ENCODE peak calls at places on chromosome 18, in five cellular contexts. One of them, this sample, is unnamed.

GRCh38 chr18:37294951-37295350 is 270.6 kb downstream of the CELF4 start:
- DNase-seq in endothelial cell: peak; percentile 83
- DNase-seq in lung: no peak
- DNase-seq in T-helper 1 cell: no peak
- DNase-seq in H7: peak; percentile 91
- DNase-seq in this sample: peak; percentile 24

GRCh38 chr18:54440292-54440691 is 82.6 kb downstream of the C18orf54 start:
- DNase-seq in endothelial cell: no peak
- DNase-seq in lung: no peak
- DNase-seq in T-helper 1 cell: no peak
- DNase-seq in H7: no peak
- DNase-seq in this sample: no peak

GRCh38 chr18:77131652-77132368 is 773 bp downstream of the MBP start:
- DNase-seq in endothelial cell: peak; percentile 39
- DNase-seq in lung: peak; percentile 72
- DNase-seq in T-helper 1 cell: no peak
- DNase-seq in H7: peak; percentile 85
- DNase-seq in this sample: peak; percentile 45

GRCh38 chr18:31503011-31503410 is 5.0 kb downstream of the DSG2 start:
- DNase-seq in endothelial cell: no peak
- DNase-seq in lung: no peak
- DNase-seq in T-helper 1 cell: no peak
- DNase-seq in H7: no peak
- DNase-seq in this sample: no peak

GRCh38 chr18:37958499-37958898 is 392.9 kb upstream of the CELF4 start:
- DNase-seq in endothelial cell: no peak
- DNase-seq in lung: no peak
- DNase-seq in T-helper 1 cell: no peak
- DNase-seq in H7: no peak
- DNase-seq in this sample: no peak

GRCh38 chr18:38362286-38362792 is 796.7 kb upstream of the CELF4 start:
- DNase-seq in endothelial cell: no peak
- DNase-seq in lung: no peak
- DNase-seq in T-helper 1 cell: no peak
- DNase-seq in H7: peak; percentile 4
- DNase-seq in this sample: no peak

GRCh38 chr18:3603460-3604259 is 153.7 kb downstream of the TGIF1 start:
- DNase-seq in endothelial cell: peak; percentile 22
- DNase-seq in lung: no peak
- DNase-seq in T-helper 1 cell: peak; percentile 82
- DNase-seq in H7: peak; percentile 53
- DNase-seq in this sample: peak; percentile 99

GRCh38 chr18:3611313-3612038 is 161.5 kb downstream of the TGIF1 start:
- DNase-seq in endothelial cell: no peak
- DNase-seq in lung: no peak
- DNase-seq in T-helper 1 cell: no peak
- DNase-seq in H7: no peak
- DNase-seq in this sample: no peak

GRCh38 chr18:26436176-26437031 is 111.9 kb downstream of the KCTD1 start:
- DNase-seq in endothelial cell: no peak
- DNase-seq in lung: no peak
- DNase-seq in T-helper 1 cell: no peak
- DNase-seq in H7: no peak
- DNase-seq in this sample: peak; percentile 63